ENCODE peak calls at places on chromosomes 3 and 15, in four cellular contexts. W, B, M and P are unnamed samples.

GRCh38 chr3:18469775-18470174 is 44.6 kb upstream of the SATB1 start:
- DNase-seq in W (no peak), B (no peak), M (no peak), P (no peak)

GRCh38 chr3:33577588-33577987 is 137.4 kb upstream of the UBP1 start:
- DNase-seq in W (no peak), B (no peak), M (no peak), P (no peak)

GRCh38 chr3:146449076-146449475 is 20.3 kb downstream of the PLSCR2 start:
- DNase-seq in W (no peak), B (no peak), M (no peak), P (no peak)

GRCh38 chr3:32401541-32402052 is 9.9 kb downstream of the CMTM7 start:
- DNase-seq in W (peak), B (no peak), M (peak), P (peak)

GRCh38 chr3:79818015-79818414 is 50.2 kb upstream of the ROBO1 start:
- DNase-seq in W (no peak), B (no peak), M (no peak), P (no peak)

GRCh38 chr3:145144361-145144760 is 1016.6 kb downstream of the PLOD2 start:
- DNase-seq in W (no peak), B (no peak), M (no peak), P (no peak)

GRCh38 chr3:197456271-197457091 is 99.3 kb downstream of the BDH1 start:
- DNase-seq in W (peak), B (peak), M (peak), P (no peak)

GRCh38 chr15:48631191-48631770 is 14.2 kb downstream of the FBN1 start:
- DNase-seq in W (peak), B (no peak), M (no peak), P (no peak)

GRCh38 chr3:183381179-183381578 is 47.2 kb downstream of the MCF2L2 start:
- DNase-seq in W (no peak), B (no peak), M (peak), P (no peak)